ENCODE peak calls at places on chromosomes 3 and 15, in eight cellular contexts. One of them, this sample, is unnamed.

GRCh38 chr3:184602406-184603155 is 41.0 kb downstream of the EPHB3 start:
- DNase-seq in omental fat pad: no peak
- DNase-seq in progenitor cell of endocrine pancreas: no peak
- DNase-seq in GM12865: no peak
- DNase-seq in BE2C: no peak
- DNase-seq in brain microvascular endothelial cell: no peak
- DNase-seq in pancreas: no peak
- DNase-seq in astrocyte of the cerebellum: no peak
- DNase-seq in this sample: no peak

GRCh38 chr15:101526890-101527289 is 37.4 kb upstream of the PCSK6 start:
- DNase-seq in brain microvascular endothelial cell: no peak
- DNase-seq in omental fat pad: no peak
- DNase-seq in GM12865: no peak
- DNase-seq in pancreas: no peak
- DNase-seq in astrocyte of the cerebellum: no peak
- DNase-seq in progenitor cell of endocrine pancreas: no peak
- DNase-seq in BE2C: no peak
- DNase-seq in this sample: no peak

GRCh38 chr3:41033956-41034519 is 165.3 kb upstream of the CTNNB1 start:
- DNase-seq in pancreas: no peak
- DNase-seq in omental fat pad: no peak
- DNase-seq in astrocyte of the cerebellum: no peak
- DNase-seq in brain microvascular endothelial cell: no peak
- DNase-seq in progenitor cell of endocrine pancreas: no peak
- DNase-seq in BE2C: no peak
- DNase-seq in GM12865: no peak
- DNase-seq in this sample: no peak

GRCh38 chr3:17360991-17361390 is 381.4 kb downstream of the TBC1D5 start:
- DNase-seq in pancreas: no peak
- DNase-seq in astrocyte of the cerebellum: no peak
- DNase-seq in progenitor cell of endocrine pancreas: no peak
- DNase-seq in BE2C: no peak
- DNase-seq in GM12865: no peak
- DNase-seq in omental fat pad: no peak
- DNase-seq in brain microvascular endothelial cell: no peak
- DNase-seq in this sample: no peak

GRCh38 chr15:71761649-71762048 is 48.7 kb upstream of the NR2E3 start:
- DNase-seq in brain microvascular endothelial cell: peak
- DNase-seq in omental fat pad: no peak
- DNase-seq in astrocyte of the cerebellum: peak
- DNase-seq in progenitor cell of endocrine pancreas: no peak
- DNase-seq in BE2C: no peak
- DNase-seq in pancreas: no peak
- DNase-seq in GM12865: no peak
- DNase-seq in this sample: peak

GRCh38 chr15:41832875-41833274 is 5.0 kb downstream of the JMJD7 start:
- DNase-seq in pancreas: no peak
- DNase-seq in GM12865: no peak
- DNase-seq in progenitor cell of endocrine pancreas: no peak
- DNase-seq in brain microvascular endothelial cell: no peak
- DNase-seq in omental fat pad: no peak
- DNase-seq in astrocyte of the cerebellum: no peak
- DNase-seq in BE2C: no peak
- DNase-seq in this sample: no peak

GRCh38 chr3:13479332-13479581 is 849 bp upstream of the HDAC11 start:
- DNase-seq in astrocyte of the cerebellum: no peak
- DNase-seq in omental fat pad: no peak
- DNase-seq in pancreas: no peak
- DNase-seq in progenitor cell of endocrine pancreas: no peak
- DNase-seq in GM12865: no peak
- DNase-seq in brain microvascular endothelial cell: no peak
- DNase-seq in BE2C: no peak
- DNase-seq in this sample: no peak

GRCh38 chr15:99440551-99441426 is 125.0 kb upstream of the MEF2A start:
- DNase-seq in omental fat pad: peak
- DNase-seq in brain microvascular endothelial cell: no peak
- DNase-seq in astrocyte of the cerebellum: no peak
- DNase-seq in GM12865: no peak
- DNase-seq in progenitor cell of endocrine pancreas: peak
- DNase-seq in BE2C: peak
- DNase-seq in pancreas: no peak
- DNase-seq in this sample: no peak

GRCh38 chr3:134428396-134428795 is 54.1 kb upstream of the AMOTL2 start:
- DNase-seq in brain microvascular endothelial cell: peak
- DNase-seq in astrocyte of the cerebellum: peak
- DNase-seq in GM12865: no peak
- DNase-seq in omental fat pad: no peak
- DNase-seq in BE2C: no peak
- DNase-seq in pancreas: no peak
- DNase-seq in progenitor cell of endocrine pancreas: no peak
- DNase-seq in this sample: no peak

GRCh38 chr3:192802957-192803899 is 75.9 kb upstream of the FGF12 start:
- DNase-seq in progenitor cell of endocrine pancreas: no peak
- DNase-seq in BE2C: no peak
- DNase-seq in brain microvascular endothelial cell: peak
- DNase-seq in astrocyte of the cerebellum: peak
- DNase-seq in pancreas: no peak
- DNase-seq in GM12865: peak
- DNase-seq in omental fat pad: no peak
- DNase-seq in this sample: peak

GRCh38 chr15:29913528-29914135 is 91.4 kb upstream of the TJP1 start:
- DNase-seq in BE2C: no peak
- DNase-seq in brain microvascular endothelial cell: peak
- DNase-seq in omental fat pad: no peak
- DNase-seq in progenitor cell of endocrine pancreas: no peak
- DNase-seq in pancreas: no peak
- DNase-seq in GM12865: no peak
- DNase-seq in astrocyte of the cerebellum: no peak
- DNase-seq in this sample: peak

GRCh38 chr3:170383567-170383966 is 26.1 kb downstream of the SKIL start:
- DNase-seq in GM12865: no peak
- DNase-seq in omental fat pad: no peak
- DNase-seq in pancreas: no peak
- DNase-seq in progenitor cell of endocrine pancreas: no peak
- DNase-seq in brain microvascular endothelial cell: peak
- DNase-seq in astrocyte of the cerebellum: no peak
- DNase-seq in BE2C: no peak
- DNase-seq in this sample: no peak

GRCh38 chr3:46505953-46506352 is 8.2 kb downstream of the RTP3 start:
- DNase-seq in astrocyte of the cerebellum: no peak
- DNase-seq in pancreas: no peak
- DNase-seq in GM12865: no peak
- DNase-seq in progenitor cell of endocrine pancreas: no peak
- DNase-seq in brain microvascular endothelial cell: no peak
- DNase-seq in BE2C: no peak
- DNase-seq in omental fat pad: no peak
- DNase-seq in this sample: no peak

GRCh38 chr3:12046406-12046805 is 42.2 kb downstream of the SYN2 start:
- DNase-seq in progenitor cell of endocrine pancreas: no peak
- DNase-seq in pancreas: no peak
- DNase-seq in omental fat pad: no peak
- DNase-seq in GM12865: no peak
- DNase-seq in astrocyte of the cerebellum: no peak
- DNase-seq in BE2C: no peak
- DNase-seq in brain microvascular endothelial cell: no peak
- DNase-seq in this sample: no peak
- TF ChIP-seq CTCF in progenitor cell of endocrine pancreas: peak
- TF ChIP-seq CTCF in pancreas: no peak
- TF ChIP-seq CTCF in omental fat pad: no peak
- TF ChIP-seq CTCF in GM12865: no peak
- TF ChIP-seq CTCF in astrocyte of the cerebellum: peak
- TF ChIP-seq CTCF in BE2C: peak
- TF ChIP-seq CTCF in brain microvascular endothelial cell: peak
- TF ChIP-seq CTCF in this sample: peak

GRCh38 chr3:168540726-168541125 is 445.0 kb upstream of the GOLIM4 start:
- DNase-seq in omental fat pad: no peak
- DNase-seq in brain microvascular endothelial cell: no peak
- DNase-seq in progenitor cell of endocrine pancreas: no peak
- DNase-seq in BE2C: no peak
- DNase-seq in pancreas: no peak
- DNase-seq in GM12865: no peak
- DNase-seq in astrocyte of the cerebellum: no peak
- DNase-seq in this sample: no peak

GRCh38 chr3:168545591-168545990 is 449.9 kb upstream of the GOLIM4 start:
- DNase-seq in GM12865: no peak
- DNase-seq in progenitor cell of endocrine pancreas: no peak
- DNase-seq in brain microvascular endothelial cell: peak
- DNase-seq in omental fat pad: no peak
- DNase-seq in BE2C: no peak
- DNase-seq in astrocyte of the cerebellum: peak
- DNase-seq in pancreas: peak
- DNase-seq in this sample: no peak

GRCh38 chr3:168546707-168547106 is 451.0 kb upstream of the GOLIM4 start:
- DNase-seq in pancreas: no peak
- DNase-seq in astrocyte of the cerebellum: no peak
- DNase-seq in BE2C: no peak
- DNase-seq in omental fat pad: no peak
- DNase-seq in brain microvascular endothelial cell: no peak
- DNase-seq in GM12865: no peak
- DNase-seq in progenitor cell of endocrine pancreas: no peak
- DNase-seq in this sample: no peak

GRCh38 chr3:168539909-168540308 is 444.2 kb upstream of the GOLIM4 start:
- DNase-seq in omental fat pad: no peak
- DNase-seq in brain microvascular endothelial cell: peak
- DNase-seq in astrocyte of the cerebellum: no peak
- DNase-seq in BE2C: no peak
- DNase-seq in GM12865: no peak
- DNase-seq in progenitor cell of endocrine pancreas: no peak
- DNase-seq in pancreas: no peak
- DNase-seq in this sample: no peak

DNA sequence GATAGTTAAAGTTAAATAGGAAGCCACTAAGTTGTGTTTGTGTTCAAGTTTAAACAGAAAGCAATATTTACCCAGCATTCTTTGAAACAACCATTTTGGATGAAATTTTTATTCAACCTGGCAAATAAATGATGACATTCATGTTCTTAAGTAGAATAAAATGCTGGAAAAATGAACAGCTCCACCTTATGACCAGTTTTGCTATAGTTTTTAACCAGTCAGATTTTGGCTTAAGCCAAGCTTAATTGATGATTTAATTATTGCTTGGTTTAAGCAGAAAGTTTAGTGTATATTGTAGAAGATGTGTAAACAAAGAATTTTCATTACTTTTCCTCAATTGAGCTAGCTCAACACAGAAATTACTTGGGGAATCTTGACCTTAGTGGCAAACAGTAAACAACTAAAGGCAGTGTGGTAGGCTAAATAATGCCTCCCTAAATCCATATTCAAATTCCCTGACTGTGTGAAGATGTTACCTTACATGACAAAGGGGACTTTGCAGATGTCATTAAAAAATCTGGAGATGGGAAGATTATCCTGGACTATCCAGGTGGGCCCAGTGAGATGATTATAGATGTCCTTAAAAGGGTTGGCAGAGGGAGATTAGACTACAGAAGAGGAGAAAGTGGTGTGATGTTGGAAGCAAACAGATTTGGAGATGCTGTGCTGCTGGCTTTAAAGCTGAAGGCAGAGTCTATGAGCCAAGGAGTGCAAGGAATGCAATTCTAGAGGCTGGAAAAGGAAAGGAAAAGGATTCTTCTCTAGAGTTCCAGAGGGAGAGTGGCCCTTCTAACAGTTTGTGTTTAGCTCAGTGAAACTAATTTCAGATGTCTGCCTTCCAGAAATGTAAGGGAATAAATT is 448.6 kb upstream of the GOLIM4 start:
- DNase-seq in progenitor cell of endocrine pancreas: no peak
- DNase-seq in astrocyte of the cerebellum: no peak
- DNase-seq in pancreas: no peak
- DNase-seq in omental fat pad: no peak
- DNase-seq in brain microvascular endothelial cell: no peak
- DNase-seq in GM12865: no peak
- DNase-seq in BE2C: no peak
- DNase-seq in this sample: no peak
- TF ChIP-seq CTCF in progenitor cell of endocrine pancreas: no peak
- TF ChIP-seq CTCF in astrocyte of the cerebellum: no peak
- TF ChIP-seq CTCF in pancreas: no peak
- TF ChIP-seq CTCF in omental fat pad: no peak
- TF ChIP-seq CTCF in brain microvascular endothelial cell: peak
- TF ChIP-seq CTCF in GM12865: no peak
- TF ChIP-seq CTCF in BE2C: no peak
- TF ChIP-seq CTCF in this sample: no peak

GRCh38 chr3:49028673-49029562 is at the start of gene IMPDH2:
- DNase-seq in astrocyte of the cerebellum: peak
- DNase-seq in omental fat pad: peak
- DNase-seq in pancreas: peak
- DNase-seq in brain microvascular endothelial cell: peak
- DNase-seq in BE2C: peak
- DNase-seq in GM12865: peak
- DNase-seq in progenitor cell of endocrine pancreas: peak
- DNase-seq in this sample: peak
- TF ChIP-seq CTCF in astrocyte of the cerebellum: peak
- TF ChIP-seq CTCF in omental fat pad: no peak
- TF ChIP-seq CTCF in pancreas: no peak
- TF ChIP-seq CTCF in brain microvascular endothelial cell: peak
- TF ChIP-seq CTCF in BE2C: no peak
- TF ChIP-seq CTCF in GM12865: no peak
- TF ChIP-seq CTCF in progenitor cell of endocrine pancreas: peak
- TF ChIP-seq CTCF in this sample: peak

GRCh38 chr3:9406856-9407626 is 9.6 kb downstream of the SETD5 start:
- DNase-seq in progenitor cell of endocrine pancreas: no peak
- DNase-seq in brain microvascular endothelial cell: no peak
- DNase-seq in pancreas: no peak
- DNase-seq in BE2C: no peak
- DNase-seq in astrocyte of the cerebellum: no peak
- DNase-seq in GM12865: no peak
- DNase-seq in omental fat pad: no peak
- DNase-seq in this sample: no peak

GRCh38 chr3:9403463-9403862 is 6.0 kb downstream of the SETD5 start:
- DNase-seq in pancreas: no peak
- DNase-seq in astrocyte of the cerebellum: no peak
- DNase-seq in brain microvascular endothelial cell: no peak
- DNase-seq in omental fat pad: no peak
- DNase-seq in BE2C: no peak
- DNase-seq in progenitor cell of endocrine pancreas: no peak
- DNase-seq in GM12865: no peak
- DNase-seq in this sample: no peak

GRCh38 chr3:9402410-9403228 is 5.2 kb downstream of the SETD5 start:
- DNase-seq in GM12865: no peak
- DNase-seq in BE2C: peak
- DNase-seq in omental fat pad: no peak
- DNase-seq in astrocyte of the cerebellum: no peak
- DNase-seq in brain microvascular endothelial cell: peak
- DNase-seq in progenitor cell of endocrine pancreas: peak
- DNase-seq in pancreas: peak
- DNase-seq in this sample: no peak

GRCh38 chr3:9405756-9406155 is 8.3 kb downstream of the SETD5 start:
- DNase-seq in omental fat pad: no peak
- DNase-seq in brain microvascular endothelial cell: no peak
- DNase-seq in pancreas: no peak
- DNase-seq in BE2C: no peak
- DNase-seq in GM12865: no peak
- DNase-seq in progenitor cell of endocrine pancreas: no peak
- DNase-seq in astrocyte of the cerebellum: no peak
- DNase-seq in this sample: no peak

DNA sequence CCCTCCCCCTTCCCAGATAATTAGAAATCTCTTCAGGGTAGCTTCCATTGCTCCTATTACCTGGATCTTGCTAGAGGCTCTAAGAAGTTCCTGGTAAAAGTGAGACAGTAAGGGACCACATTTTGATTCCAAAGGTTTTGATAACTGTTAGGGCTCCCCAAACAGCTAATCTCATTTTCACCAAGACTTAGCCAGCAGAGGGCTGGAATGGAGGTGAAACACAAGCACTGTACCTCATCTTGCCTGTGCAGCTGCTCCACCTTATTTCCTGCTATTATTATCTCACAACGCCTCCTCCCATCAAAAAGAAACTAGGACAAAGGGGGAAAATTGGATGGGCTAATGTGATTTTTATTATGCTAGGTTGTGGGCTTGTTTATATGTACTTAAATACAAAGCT is 7.3 kb downstream of the SETD5 start:
- DNase-seq in progenitor cell of endocrine pancreas: no peak
- DNase-seq in omental fat pad: no peak
- DNase-seq in pancreas: no peak
- DNase-seq in astrocyte of the cerebellum: no peak
- DNase-seq in BE2C: no peak
- DNase-seq in brain microvascular endothelial cell: no peak
- DNase-seq in GM12865: no peak
- DNase-seq in this sample: no peak
- TF ChIP-seq CTCF in progenitor cell of endocrine pancreas: peak
- TF ChIP-seq CTCF in omental fat pad: no peak
- TF ChIP-seq CTCF in pancreas: no peak
- TF ChIP-seq CTCF in astrocyte of the cerebellum: no peak
- TF ChIP-seq CTCF in BE2C: peak
- TF ChIP-seq CTCF in brain microvascular endothelial cell: peak
- TF ChIP-seq CTCF in GM12865: no peak
- TF ChIP-seq CTCF in this sample: peak

This sample was measured in AG09309.